ENCODE peak calls at places on chromosomes 4 and X, in seven cellular contexts. R, I, L, Q, T, M and Y are unnamed samples.

GRCh38 chr4:24164054-24164453 is 274.2 kb upstream of the PPARGC1A start:
- DNase-seq in R (no peak), I (no peak), L (no peak), Q (no peak), T (no peak), M (no peak), Y (no peak)

GRCh38 chr4:42142586-42142985 is 9.9 kb downstream of the BEND4 start:
- DNase-seq in R (no peak), I (no peak), L (no peak), Q (no peak), T (no peak), M (no peak), Y (no peak)

GRCh38 chr4:10809905-10810304 is 125.3 kb upstream of the CLNK start:
- DNase-seq in R (no peak), I (no peak), L (no peak), Q (no peak), T (no peak), M (no peak), Y (no peak)

GRCh38 chrX:136268051-136269048 is 17.1 kb upstream of the MAP7D3 start:
- DNase-seq in R (peak; percentile 36), I (peak; percentile 43), L (peak; percentile 24), Q (peak; percentile 52), T (peak; percentile 36), M (peak; percentile 42), Y (peak; percentile 57)

GRCh38 chr4:37455301-37456062 is 210.9 kb downstream of the NWD2 start:
- DNase-seq in R (no peak), I (peak; percentile 58), L (no peak), Q (no peak), T (no peak), M (no peak), Y (peak; percentile 42)

GRCh38 chrX:15475021-15475420 is 18.1 kb downstream of the PIR start:
- DNase-seq in R (no peak), I (peak; percentile 54), L (peak; percentile 47), Q (no peak), T (no peak), M (no peak), Y (no peak)

GRCh38 chr4:71630783-71631182 is 153.1 kb downstream of the GC start:
- DNase-seq in R (no peak), I (no peak), L (no peak), Q (no peak), T (no peak), M (no peak), Y (no peak)

GRCh38 chrX:11137543-11138139 is 26.5 kb downstream of the HCCS start:
- DNase-seq in R (peak; percentile 63), I (peak; percentile 4), L (peak; percentile 15), Q (peak; percentile 23), T (peak; percentile 24), M (no peak), Y (peak; percentile 26)

GRCh38 chrX:95505721-95506120 is 1178.9 kb upstream of the DIAPH2 start:
- DNase-seq in R (no peak), I (no peak), L (peak; percentile 1), Q (no peak), T (no peak), M (no peak), Y (no peak)